ENCODE peak calls at places on chromosomes 13 and 19, in four cellular contexts. O, K, T and X are unnamed samples.

GRCh38 chr19:13629687-13630357 is 123.5 kb upstream of the CACNA1A start:
- DNase-seq in O (peak), K (no peak), T (peak), X (no peak)

GRCh38 chr13:52118595-52118994 is 10.3 kb downstream of the NEK5 start:
- DNase-seq in O (no peak), K (no peak), T (no peak), X (no peak)

GRCh38 chr13:26132756-26133155 is 80.9 kb upstream of the SHISA2 start:
- DNase-seq in O (peak), K (peak), T (peak), X (no peak)

GRCh38 chr19:57664269-57665127 is 4.2 kb upstream of the ZSCAN4 start:
- DNase-seq in O (peak), K (peak), T (peak), X (no peak)

GRCh38 chr13:76380436-76381065 is 505.7 kb downstream of the KCTD12 start:
- DNase-seq in O (peak), K (no peak), T (peak), X (no peak)

GRCh38 chr13:32257649-32258048 is 57.5 kb downstream of the ZAR1L start:
- DNase-seq in O (no peak), K (no peak), T (no peak), X (no peak)

GRCh38 chr13:30257433-30258099 is 49.8 kb downstream of the KATNAL1 start:
- DNase-seq in O (peak), K (peak), T (peak), X (peak)

GRCh38 chr13:99356216-99357089 is 49.3 kb upstream of the GPR183 start:
- DNase-seq in O (peak), K (no peak), T (peak), X (no peak)

GRCh38 chr19:16249826-16250434 is 52.2 kb downstream of the AP1M1 start:
- DNase-seq in O (peak), K (no peak), T (peak), X (no peak)

GRCh38 chr19:46350758-46351159 is 3.9 kb downstream of the PPP5C start:
- DNase-seq in O (no peak), K (no peak), T (no peak), X (no peak)

GRCh38 chr13:23510979-23511735 is 59.1 kb upstream of the TNFRSF19 start:
- DNase-seq in O (peak), K (no peak), T (peak), X (peak)

GRCh38 chr13:76887070-76887563 is 912 bp upstream of the KCTD12 start:
- DNase-seq in O (peak), K (peak), T (no peak), X (no peak)

GRCh38 chr13:96991072-96991471 is 3.2 kb downstream of the OXGR1 start:
- DNase-seq in O (no peak), K (no peak), T (no peak), X (no peak)

GRCh38 chr13:30806784-30807183 is 71.4 kb downstream of the ALOX5AP start:
- DNase-seq in O (peak), K (no peak), T (peak), X (peak)

GRCh38 chr13:76775031-76775740 is 111.0 kb downstream of the KCTD12 start:
- DNase-seq in O (no peak), K (no peak), T (no peak), X (no peak)

DNA sequence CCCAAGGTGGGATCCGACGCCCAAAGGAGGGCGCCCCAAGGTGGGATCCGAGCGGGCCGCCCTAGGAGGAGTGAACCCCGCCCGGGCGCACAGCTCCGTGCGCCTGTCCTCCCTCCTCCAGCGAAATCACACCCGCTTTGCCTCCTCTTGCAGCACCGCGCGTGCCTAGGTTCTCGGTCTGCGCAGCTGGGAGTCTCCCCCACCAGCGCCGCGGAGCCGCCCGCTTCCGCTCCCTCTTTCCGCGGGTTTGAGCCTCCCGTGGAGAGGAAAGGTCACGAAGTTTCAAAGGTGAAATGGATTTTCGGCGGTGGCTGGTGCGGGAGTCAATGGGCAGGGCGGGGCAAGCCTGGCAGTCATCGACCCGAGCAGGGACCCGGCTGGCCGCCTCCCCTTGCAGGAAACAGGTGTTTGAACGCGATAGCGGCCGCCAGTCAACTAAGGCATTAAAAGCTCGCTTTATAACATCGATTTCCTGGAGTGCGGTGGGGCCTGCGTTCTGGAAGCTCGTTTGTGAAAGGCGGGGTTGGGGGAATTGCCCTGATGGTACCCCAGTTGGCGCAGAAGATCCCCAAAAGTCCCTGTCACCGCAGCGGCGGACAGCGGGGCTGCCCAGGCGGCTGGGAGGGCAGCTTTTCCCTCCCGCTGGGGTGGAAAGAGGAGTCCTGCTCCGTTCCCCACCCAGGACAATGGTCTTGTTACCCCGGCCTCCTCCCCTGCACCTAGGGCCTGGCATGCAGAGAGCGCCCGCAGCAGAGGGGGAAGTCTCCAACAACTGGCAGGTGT is 9.0 kb upstream of the SOX1 start:
- DNase-seq in O (no peak), K (no peak), T (no peak), X (no peak)
- H3K4me2 ChIP-seq in O (no peak), K (peak), T (no peak), X (no peak)

GRCh38 chr13:36804588-36804987 is 14.4 kb upstream of the RFXAP start:
- DNase-seq in O (no peak), K (no peak), T (no peak), X (no peak)
- H3K9ac ChIP-seq in O (no peak), K (no peak), T (no peak), X (peak)

DNA sequence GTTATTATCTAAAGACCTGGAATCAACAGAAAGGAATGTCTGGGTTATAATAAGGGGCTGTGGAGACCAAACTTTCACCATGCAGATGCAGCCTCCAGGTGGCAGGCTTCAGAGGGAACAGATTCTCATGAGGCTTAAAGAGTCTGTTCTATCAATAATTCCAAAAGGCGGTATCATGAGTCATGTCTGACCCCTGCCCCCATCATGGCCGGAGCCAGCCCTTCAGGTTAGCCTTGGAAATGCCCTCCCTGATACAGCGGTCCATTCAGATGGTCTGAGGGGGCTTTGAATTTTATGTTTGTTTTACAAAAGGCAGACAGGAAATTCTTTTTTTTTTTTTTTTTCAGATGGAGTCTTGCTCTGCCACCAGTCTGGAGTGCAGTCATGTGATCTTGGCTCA is 21.7 kb upstream of the LAMP1 start:
- DNase-seq in O (peak), K (no peak), T (peak), X (peak)
- H3K4me2 ChIP-seq in O (no peak), K (no peak), T (no peak), X (no peak)

GRCh38 chr19:17686027-17686511 is 2.1 kb downstream of the UNC13A start:
- DNase-seq in O (no peak), K (no peak), T (no peak), X (no peak)
- H3K9ac ChIP-seq in O (peak), K (no peak), T (no peak), X (no peak)

DNA sequence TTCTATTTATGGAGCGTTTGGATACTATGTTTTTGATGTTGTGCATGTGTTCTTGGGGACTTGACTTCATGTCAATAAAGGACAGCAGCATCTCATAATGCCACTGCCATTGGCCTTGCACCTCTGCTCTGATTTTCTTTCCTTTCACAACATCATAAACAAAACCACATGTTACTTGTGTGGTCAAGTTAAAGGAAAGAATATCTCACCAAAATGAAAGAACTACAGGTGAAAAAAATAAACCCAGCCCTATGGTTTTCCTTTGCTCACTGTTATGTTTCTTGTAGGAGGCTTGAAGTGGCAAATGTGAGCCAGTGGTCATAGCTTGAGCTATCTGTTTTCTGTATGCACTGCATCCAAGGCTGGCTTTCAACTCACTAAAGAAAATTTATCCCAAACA is 240.4 kb downstream of the KCNRG start:
- DNase-seq in O (no peak), K (no peak), T (no peak), X (no peak)
- H3K4me2 ChIP-seq in O (no peak), K (no peak), T (no peak), X (no peak)